ENCODE peak calls at places on chromosomes 2 and 18, in seven cellular contexts. C is neural progenitor cell; V is substantia nigra; P is foreskin fibroblast; J is GM19239; O is lung; U is stimulated activated CD8-positive, alpha-beta memory T cell treated with anti-CD3 and anti-CD28 coated beads, Interleukin-15, amount 100 ng/mL, for 4 hours. Y is an unnamed sample.

GRCh38 chr2:238108423-238109201 is 8.5 kb downstream of the ESPNL start:
- DNase-seq in O (no peak), V (no peak), U (no peak), C (peak; percentile 71), P (no peak), J (peak; percentile 62), Y (no peak)

GRCh38 chr2:101550555-101550954 is 75.6 kb upstream of the RFX8 start:
- DNase-seq in U (no peak), V (no peak), O (no peak), P (no peak), C (no peak), J (no peak), Y (no peak)

GRCh38 chr2:96608459-96609455 is 29.4 kb downstream of the KANSL3 start:
- DNase-seq in C (no peak), P (peak; percentile 62), O (no peak), J (no peak), U (no peak), V (no peak), Y (peak; percentile 39)

GRCh38 chr18:45373286-45373880 is 241.9 kb upstream of the SLC14A2 start:
- DNase-seq in U (no peak), O (no peak), C (no peak), J (no peak), P (no peak), V (no peak), Y (no peak)

GRCh38 chr2:149038442-149039212 is at the start of gene LYPD6B:
- DNase-seq in U (no peak), P (no peak), V (no peak), C (peak; percentile 70), O (no peak), J (no peak), Y (no peak)

GRCh38 chr18:50982086-50982801 is 14.4 kb downstream of the ELAC1 start:
- DNase-seq in J (no peak), U (no peak), V (no peak), O (no peak), C (no peak), P (no peak), Y (no peak)

GRCh38 chr2:72937356-72937669 is 20.0 kb downstream of the EMX1 start:
- DNase-seq in U (no peak), V (no peak), P (peak; percentile 61), O (no peak), J (no peak), C (no peak), Y (no peak)

GRCh38 chr2:165601866-165602636 is 132.6 kb downstream of the CSRNP3 start:
- DNase-seq in V (no peak), O (no peak), C (no peak), P (peak; percentile 86), U (no peak), J (no peak), Y (peak; percentile 78)

GRCh38 chr2:132715986-132716385 is 46.0 kb upstream of the LYPD1 start:
- DNase-seq in J (no peak), V (no peak), U (no peak), O (no peak), C (no peak), P (no peak), Y (no peak)